ENCODE peak calls at places on chromosomes 7 and 10, in seven cellular contexts. One of them, this sample, is unnamed.

GRCh38 chr7:47783456-47784240 is 164.6 kb downstream of the PKD1L1 start:
- DNase-seq in ascending aorta: peak; percentile 86
- DNase-seq in esophagus squamous epithelium: no peak
- DNase-seq in naive thymus-derived CD4-positive, alpha-beta T cell: no peak
- DNase-seq in tibial artery: peak; percentile 78
- DNase-seq in transverse colon: no peak
- DNase-seq in colonic mucosa: no peak
- DNase-seq in this sample: peak; percentile 92

GRCh38 chr10:68110027-68110426 is 739 bp downstream of the MYPN start:
- DNase-seq in ascending aorta: no peak
- DNase-seq in esophagus squamous epithelium: no peak
- DNase-seq in naive thymus-derived CD4-positive, alpha-beta T cell: no peak
- DNase-seq in tibial artery: no peak
- DNase-seq in transverse colon: no peak
- DNase-seq in colonic mucosa: no peak
- DNase-seq in this sample: no peak

GRCh38 chr7:38105874-38106483 is 72.1 kb upstream of the STARD3NL start:
- DNase-seq in ascending aorta: no peak
- DNase-seq in esophagus squamous epithelium: no peak
- DNase-seq in naive thymus-derived CD4-positive, alpha-beta T cell: peak; percentile 11
- DNase-seq in tibial artery: no peak
- DNase-seq in transverse colon: no peak
- DNase-seq in colonic mucosa: no peak
- DNase-seq in this sample: peak; percentile 29

GRCh38 chr7:55387062-55387965 is 22.2 kb downstream of the LANCL2 start:
- DNase-seq in ascending aorta: no peak
- DNase-seq in esophagus squamous epithelium: no peak
- DNase-seq in naive thymus-derived CD4-positive, alpha-beta T cell: no peak
- DNase-seq in tibial artery: no peak
- DNase-seq in transverse colon: no peak
- DNase-seq in colonic mucosa: no peak
- DNase-seq in this sample: peak; percentile 8

GRCh38 chr7:130648580-130648979 is 20.0 kb downstream of the COPG2 start:
- DNase-seq in ascending aorta: no peak
- DNase-seq in esophagus squamous epithelium: no peak
- DNase-seq in naive thymus-derived CD4-positive, alpha-beta T cell: no peak
- DNase-seq in tibial artery: no peak
- DNase-seq in transverse colon: no peak
- DNase-seq in colonic mucosa: no peak
- DNase-seq in this sample: no peak

GRCh38 chr7:125173571-125173970 is 243.9 kb upstream of the POT1 start:
- DNase-seq in ascending aorta: no peak
- DNase-seq in esophagus squamous epithelium: no peak
- DNase-seq in naive thymus-derived CD4-positive, alpha-beta T cell: no peak
- DNase-seq in tibial artery: no peak
- DNase-seq in transverse colon: no peak
- DNase-seq in colonic mucosa: no peak
- DNase-seq in this sample: peak; percentile 59

GRCh38 chr7:150421831-150422230 is 28.6 kb upstream of the GIMAP8 start:
- DNase-seq in ascending aorta: peak; percentile 57
- DNase-seq in esophagus squamous epithelium: no peak
- DNase-seq in naive thymus-derived CD4-positive, alpha-beta T cell: no peak
- DNase-seq in tibial artery: no peak
- DNase-seq in transverse colon: no peak
- DNase-seq in colonic mucosa: no peak
- DNase-seq in this sample: no peak

GRCh38 chr7:88278881-88279280 is 27.8 kb downstream of the STEAP4 start:
- DNase-seq in ascending aorta: no peak
- DNase-seq in esophagus squamous epithelium: no peak
- DNase-seq in naive thymus-derived CD4-positive, alpha-beta T cell: no peak
- DNase-seq in tibial artery: no peak
- DNase-seq in transverse colon: no peak
- DNase-seq in colonic mucosa: no peak
- DNase-seq in this sample: peak; percentile 36

GRCh38 chr7:106074257-106074656 is 37.9 kb downstream of the SYPL1 start:
- DNase-seq in ascending aorta: no peak
- DNase-seq in esophagus squamous epithelium: no peak
- DNase-seq in naive thymus-derived CD4-positive, alpha-beta T cell: no peak
- DNase-seq in tibial artery: no peak
- DNase-seq in transverse colon: no peak
- DNase-seq in colonic mucosa: no peak
- DNase-seq in this sample: no peak

GRCh38 chr7:151756866-151757265 is 120.0 kb downstream of the PRKAG2 start:
- DNase-seq in ascending aorta: no peak
- DNase-seq in esophagus squamous epithelium: no peak
- DNase-seq in naive thymus-derived CD4-positive, alpha-beta T cell: no peak
- DNase-seq in tibial artery: no peak
- DNase-seq in transverse colon: no peak
- DNase-seq in colonic mucosa: no peak
- DNase-seq in this sample: no peak
- H3K27ac ChIP-seq in ascending aorta: no peak overlapping the region
- H3K27ac ChIP-seq in esophagus squamous epithelium: peak overlapping the region; percentile 75
- H3K27ac ChIP-seq in naive thymus-derived CD4-positive, alpha-beta T cell: peak overlapping the region; percentile 57
- H3K27ac ChIP-seq in tibial artery: peak overlapping the region; percentile 8
- H3K27ac ChIP-seq in transverse colon: peak overlapping the region; percentile 74
- H3K27ac ChIP-seq in colonic mucosa: no peak overlapping the region
- H3K27ac ChIP-seq in this sample: no peak overlapping the region

GRCh38 chr7:90401989-90402388 is 1.3 kb upstream of the CLDN12 start:
- DNase-seq in ascending aorta: no peak
- DNase-seq in esophagus squamous epithelium: no peak
- DNase-seq in naive thymus-derived CD4-positive, alpha-beta T cell: no peak
- DNase-seq in tibial artery: no peak
- DNase-seq in transverse colon: peak; percentile 54
- DNase-seq in colonic mucosa: peak; percentile 72
- DNase-seq in this sample: no peak

GRCh38 chr7:90404777-90405176 is 1.5 kb downstream of the CLDN12 start:
- DNase-seq in ascending aorta: no peak
- DNase-seq in esophagus squamous epithelium: no peak
- DNase-seq in naive thymus-derived CD4-positive, alpha-beta T cell: no peak
- DNase-seq in tibial artery: no peak
- DNase-seq in transverse colon: no peak
- DNase-seq in colonic mucosa: no peak
- DNase-seq in this sample: no peak

GRCh38 chr7:90407484-90407821 is 4.2 kb downstream of the CLDN12 start:
- DNase-seq in ascending aorta: no peak
- DNase-seq in esophagus squamous epithelium: no peak
- DNase-seq in naive thymus-derived CD4-positive, alpha-beta T cell: no peak
- DNase-seq in tibial artery: no peak
- DNase-seq in transverse colon: no peak
- DNase-seq in colonic mucosa: no peak
- DNase-seq in this sample: no peak

GRCh38 chr7:90403174-90404113 is at the start of gene CLDN12:
- DNase-seq in ascending aorta: peak; percentile 91
- DNase-seq in esophagus squamous epithelium: peak; percentile 7
- DNase-seq in naive thymus-derived CD4-positive, alpha-beta T cell: peak; percentile 91
- DNase-seq in tibial artery: peak; percentile 93
- DNase-seq in transverse colon: peak; percentile 89
- DNase-seq in colonic mucosa: peak; percentile 94
- DNase-seq in this sample: peak; percentile 89

DNA sequence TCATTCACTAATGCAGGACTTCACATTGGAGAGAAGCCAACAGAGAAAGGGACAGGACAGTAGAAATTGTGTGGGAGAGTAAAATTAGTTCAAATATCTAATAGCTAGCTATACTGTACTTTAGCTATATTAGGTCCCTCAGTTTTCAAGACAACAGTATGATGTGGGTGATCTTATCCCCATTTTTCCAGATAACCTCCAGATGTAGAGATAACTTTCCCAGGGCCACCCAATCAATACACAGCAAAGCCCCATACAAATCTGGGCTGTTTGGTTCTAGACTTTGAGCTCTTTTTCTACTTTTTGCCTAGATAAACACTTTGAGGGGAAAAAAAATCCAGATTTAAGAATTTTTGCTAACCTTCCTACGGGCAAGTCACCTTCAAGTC is 482 bp upstream of the CLDN12 start:
- DNase-seq in ascending aorta: no peak
- DNase-seq in esophagus squamous epithelium: no peak
- DNase-seq in naive thymus-derived CD4-positive, alpha-beta T cell: no peak
- DNase-seq in tibial artery: no peak
- DNase-seq in transverse colon: no peak
- DNase-seq in colonic mucosa: no peak
- DNase-seq in this sample: no peak
- H3K27ac ChIP-seq in ascending aorta: peak overlapping the region; percentile 88
- H3K27ac ChIP-seq in esophagus squamous epithelium: peak overlapping the region; percentile 90
- H3K27ac ChIP-seq in naive thymus-derived CD4-positive, alpha-beta T cell: peak overlapping the region; percentile 73
- H3K27ac ChIP-seq in tibial artery: peak overlapping the region; percentile 90
- H3K27ac ChIP-seq in transverse colon: peak overlapping the region; percentile 92
- H3K27ac ChIP-seq in colonic mucosa: peak overlapping the region; percentile 71
- H3K27ac ChIP-seq in this sample: no peak overlapping the region

GRCh38 chr10:122142652-122143237 is 128.4 kb upstream of the BTBD16 start:
- DNase-seq in ascending aorta: no peak
- DNase-seq in esophagus squamous epithelium: no peak
- DNase-seq in naive thymus-derived CD4-positive, alpha-beta T cell: no peak
- DNase-seq in tibial artery: no peak
- DNase-seq in transverse colon: no peak
- DNase-seq in colonic mucosa: peak; percentile 53
- DNase-seq in this sample: no peak
- H3K27ac ChIP-seq in ascending aorta: peak overlapping the region; percentile 95
- H3K27ac ChIP-seq in esophagus squamous epithelium: peak overlapping the region; percentile 79
- H3K27ac ChIP-seq in naive thymus-derived CD4-positive, alpha-beta T cell: no peak overlapping the region
- H3K27ac ChIP-seq in tibial artery: peak overlapping the region; percentile 81
- H3K27ac ChIP-seq in transverse colon: peak overlapping the region; percentile 74
- H3K27ac ChIP-seq in colonic mucosa: no peak overlapping the region
- H3K27ac ChIP-seq in this sample: no peak overlapping the region

DNA sequence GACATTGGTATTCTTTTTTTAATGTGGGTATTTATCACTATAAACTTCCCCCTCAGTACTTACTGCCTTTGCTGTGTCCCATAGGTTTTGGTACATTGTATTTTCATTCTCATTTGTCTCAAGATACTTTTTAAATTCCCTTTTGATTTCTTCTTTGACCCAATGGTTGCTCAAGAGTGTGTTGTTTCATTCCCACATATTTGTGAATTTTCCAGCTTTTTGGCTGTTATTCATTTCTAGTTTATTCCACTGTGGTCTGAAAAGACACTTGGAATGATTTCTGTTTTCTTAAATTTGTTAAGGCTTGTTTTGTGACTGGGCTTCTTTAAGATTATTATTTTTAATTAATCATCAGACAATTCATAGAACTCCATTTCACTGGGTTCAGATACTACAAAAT is 105.0 kb downstream of the EPC1 start:
- DNase-seq in ascending aorta: no peak
- DNase-seq in esophagus squamous epithelium: no peak
- DNase-seq in naive thymus-derived CD4-positive, alpha-beta T cell: no peak
- DNase-seq in tibial artery: no peak
- DNase-seq in transverse colon: no peak
- DNase-seq in colonic mucosa: no peak
- DNase-seq in this sample: no peak
- H3K27ac ChIP-seq in ascending aorta: no peak overlapping the region
- H3K27ac ChIP-seq in esophagus squamous epithelium: no peak overlapping the region
- H3K27ac ChIP-seq in naive thymus-derived CD4-positive, alpha-beta T cell: no peak overlapping the region
- H3K27ac ChIP-seq in tibial artery: no peak overlapping the region
- H3K27ac ChIP-seq in transverse colon: no peak overlapping the region
- H3K27ac ChIP-seq in colonic mucosa: no peak overlapping the region
- H3K27ac ChIP-seq in this sample: no peak overlapping the region

GRCh38 chr10:77909755-77910375 is 16.7 kb downstream of the DLG5 start:
- DNase-seq in ascending aorta: peak; percentile 68
- DNase-seq in esophagus squamous epithelium: no peak
- DNase-seq in naive thymus-derived CD4-positive, alpha-beta T cell: no peak
- DNase-seq in tibial artery: no peak
- DNase-seq in transverse colon: peak; percentile 66
- DNase-seq in colonic mucosa: peak; percentile 82
- DNase-seq in this sample: no peak
- H3K27ac ChIP-seq in ascending aorta: no peak overlapping the region
- H3K27ac ChIP-seq in esophagus squamous epithelium: peak overlapping the region; percentile 58
- H3K27ac ChIP-seq in naive thymus-derived CD4-positive, alpha-beta T cell: no peak overlapping the region
- H3K27ac ChIP-seq in tibial artery: no peak overlapping the region
- H3K27ac ChIP-seq in transverse colon: peak overlapping the region; percentile 51
- H3K27ac ChIP-seq in colonic mucosa: no peak overlapping the region
- H3K27ac ChIP-seq in this sample: no peak overlapping the region

GRCh38 chr7:29370531-29371314 is 176.1 kb downstream of the CHN2 start:
- DNase-seq in ascending aorta: no peak
- DNase-seq in esophagus squamous epithelium: no peak
- DNase-seq in naive thymus-derived CD4-positive, alpha-beta T cell: no peak
- DNase-seq in tibial artery: no peak
- DNase-seq in transverse colon: peak; percentile 38
- DNase-seq in colonic mucosa: peak; percentile 68
- DNase-seq in this sample: peak; percentile 86
- H3K27ac ChIP-seq in ascending aorta: no peak overlapping the region
- H3K27ac ChIP-seq in esophagus squamous epithelium: peak overlapping the region; percentile 54
- H3K27ac ChIP-seq in naive thymus-derived CD4-positive, alpha-beta T cell: no peak overlapping the region
- H3K27ac ChIP-seq in tibial artery: no peak overlapping the region
- H3K27ac ChIP-seq in transverse colon: no peak overlapping the region
- H3K27ac ChIP-seq in colonic mucosa: no peak overlapping the region
- H3K27ac ChIP-seq in this sample: peak overlapping the region; percentile 5

DNA sequence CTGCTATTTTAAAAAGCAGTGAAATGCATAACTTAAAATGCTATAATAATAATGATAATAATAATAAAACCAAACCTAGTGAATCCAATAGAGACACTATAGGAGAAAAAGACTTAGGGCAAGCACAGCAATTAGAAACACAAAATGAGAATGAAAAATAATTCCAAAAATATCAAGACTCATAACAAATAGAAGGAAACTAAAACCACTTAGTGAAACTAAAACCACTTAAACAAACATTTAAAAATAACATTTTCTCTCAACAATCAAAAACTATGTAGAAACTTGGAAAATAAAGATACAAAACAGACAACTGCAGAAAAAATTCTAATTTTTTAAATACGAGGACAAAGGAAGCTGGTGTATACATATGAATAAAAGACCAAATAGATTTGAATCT is 655.2 kb upstream of the NRG3 start:
- DNase-seq in ascending aorta: no peak
- DNase-seq in esophagus squamous epithelium: no peak
- DNase-seq in naive thymus-derived CD4-positive, alpha-beta T cell: no peak
- DNase-seq in tibial artery: no peak
- DNase-seq in transverse colon: no peak
- DNase-seq in colonic mucosa: no peak
- DNase-seq in this sample: no peak
- H3K27ac ChIP-seq in ascending aorta: no peak overlapping the region
- H3K27ac ChIP-seq in esophagus squamous epithelium: no peak overlapping the region
- H3K27ac ChIP-seq in naive thymus-derived CD4-positive, alpha-beta T cell: no peak overlapping the region
- H3K27ac ChIP-seq in tibial artery: no peak overlapping the region
- H3K27ac ChIP-seq in transverse colon: no peak overlapping the region
- H3K27ac ChIP-seq in colonic mucosa: no peak overlapping the region
- H3K27ac ChIP-seq in this sample: no peak overlapping the region

GRCh38 chr7:107207459-107207858 is 38.7 kb downstream of the HBP1 start:
- DNase-seq in ascending aorta: no peak
- DNase-seq in esophagus squamous epithelium: no peak
- DNase-seq in naive thymus-derived CD4-positive, alpha-beta T cell: no peak
- DNase-seq in tibial artery: no peak
- DNase-seq in transverse colon: no peak
- DNase-seq in colonic mucosa: no peak
- DNase-seq in this sample: no peak
- H3K27ac ChIP-seq in ascending aorta: peak overlapping the region; percentile 67
- H3K27ac ChIP-seq in esophagus squamous epithelium: peak overlapping the region; percentile 42
- H3K27ac ChIP-seq in naive thymus-derived CD4-positive, alpha-beta T cell: no peak overlapping the region
- H3K27ac ChIP-seq in tibial artery: peak overlapping the region; percentile 59
- H3K27ac ChIP-seq in transverse colon: no peak overlapping the region
- H3K27ac ChIP-seq in colonic mucosa: no peak overlapping the region
- H3K27ac ChIP-seq in this sample: no peak overlapping the region

DNA sequence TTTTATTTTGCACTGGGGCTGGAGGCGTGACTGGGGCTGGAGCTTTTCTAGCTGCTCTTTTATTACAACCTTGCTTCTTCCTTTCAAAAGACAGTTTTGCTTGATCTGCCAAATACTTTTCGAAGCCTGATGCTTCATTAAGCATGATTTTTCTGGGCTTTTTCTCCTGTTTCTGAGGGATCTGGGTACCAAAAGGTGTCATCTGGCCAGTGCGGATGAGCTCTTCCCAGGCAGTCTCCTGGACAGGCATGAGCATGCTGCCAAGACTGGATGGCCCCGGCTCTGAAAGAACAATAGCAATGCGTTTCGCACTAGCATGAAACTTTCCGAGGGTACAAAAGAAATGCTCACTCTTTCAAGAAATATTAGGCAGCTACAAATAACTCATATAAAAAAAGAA is 14.4 kb downstream of the ERCC6 start:
- DNase-seq in ascending aorta: no peak
- DNase-seq in esophagus squamous epithelium: no peak
- DNase-seq in naive thymus-derived CD4-positive, alpha-beta T cell: no peak
- DNase-seq in tibial artery: no peak
- DNase-seq in transverse colon: no peak
- DNase-seq in colonic mucosa: no peak
- DNase-seq in this sample: no peak
- H3K27ac ChIP-seq in ascending aorta: no peak overlapping the region
- H3K27ac ChIP-seq in esophagus squamous epithelium: no peak overlapping the region
- H3K27ac ChIP-seq in naive thymus-derived CD4-positive, alpha-beta T cell: no peak overlapping the region
- H3K27ac ChIP-seq in tibial artery: no peak overlapping the region
- H3K27ac ChIP-seq in transverse colon: no peak overlapping the region
- H3K27ac ChIP-seq in colonic mucosa: no peak overlapping the region
- H3K27ac ChIP-seq in this sample: no peak overlapping the region

This sample was measured in foreskin keratinocyte.